ENCODE peak calls at places on chromosomes 11 and 22, in five cellular contexts. L, U, R, G and V are unnamed samples.

GRCh38 chr11:8698917-8699441 is 16.4 kb downstream of the RPL27A start:
- DNase-seq in G (peak), R (no peak), U (no peak), L (no peak), V (no peak)

GRCh38 chr11:15489281-15489680 is 374.6 kb downstream of the INSC start:
- DNase-seq in G (no peak), L (no peak), R (no peak), U (no peak), V (no peak)

GRCh38 chr11:61917043-61917356 is 366 bp downstream of the RAB3IL1 start:
- DNase-seq in U (no peak), L (no peak), G (no peak), R (no peak), V (no peak)

GRCh38 chr22:43996981-43997265 is 27.2 kb upstream of the PARVB start:
- DNase-seq in G (peak), R (no peak), L (no peak), U (no peak), V (no peak)

GRCh38 chr22:47372596-47373385 is 610.3 kb downstream of the TBC1D22A start:
- DNase-seq in L (no peak), G (no peak), R (no peak), U (no peak), V (no peak)

GRCh38 chr22:28032896-28033295 is 113.8 kb upstream of the PITPNB start:
- DNase-seq in G (no peak), R (no peak), U (no peak), L (no peak), V (no peak)

GRCh38 chr11:118581057-118581456 is 8.8 kb downstream of the ARCN1 start:
- DNase-seq in G (no peak), U (no peak), R (no peak), L (no peak), V (no peak)

GRCh38 chr11:93487032-93487483 is 56.1 kb downstream of the SMCO4 start:
- DNase-seq in L (no peak), U (no peak), G (no peak), R (no peak), V (peak)

GRCh38 chr22:27761036-27761435 is 40.5 kb downstream of the MN1 start:
- DNase-seq in U (no peak), G (no peak), L (no peak), R (no peak), V (no peak)

GRCh38 chr11:36363361-36364272 is 67.5 kb downstream of the PRR5L start:
- DNase-seq in L (no peak), R (no peak), U (no peak), G (peak), V (no peak)
- H3K4me3 ChIP-seq in L (no peak), R (no peak), U (no peak), G (no peak), V (no peak)

DNA sequence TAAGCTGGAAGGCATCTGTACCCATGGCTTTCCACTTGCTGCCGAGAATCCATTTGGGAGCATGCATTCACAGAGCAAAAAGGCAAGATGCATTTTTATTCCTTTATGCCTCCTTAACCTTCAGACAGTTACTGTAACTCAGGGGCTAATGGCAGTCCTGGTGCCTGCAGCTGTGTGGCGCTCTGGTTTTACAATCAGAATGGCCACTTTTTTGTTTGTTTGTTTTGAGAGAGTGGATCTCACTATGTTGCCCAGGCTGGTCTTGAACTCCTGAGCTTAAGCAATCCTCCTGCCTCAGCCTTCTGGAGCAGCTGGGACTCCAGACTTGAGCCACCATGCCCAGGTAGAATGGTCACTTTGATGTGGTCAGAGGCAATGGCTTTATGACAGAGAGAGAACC is 101.8 kb downstream of the NAV2 start:
- DNase-seq in G (peak), L (no peak), R (no peak), U (no peak), V (no peak)
- TF ChIP-seq CTCF in G (peak), L (no peak), R (no peak), U (peak), V (peak)

GRCh38 chr11:133947298-133947905 is 9.4 kb downstream of the IGSF9B start:
- DNase-seq in R (no peak), G (peak), L (peak), U (peak), V (peak)
- H3K4me3 ChIP-seq in R (no peak), G (peak), L (no peak), U (no peak), V (no peak)

DNA sequence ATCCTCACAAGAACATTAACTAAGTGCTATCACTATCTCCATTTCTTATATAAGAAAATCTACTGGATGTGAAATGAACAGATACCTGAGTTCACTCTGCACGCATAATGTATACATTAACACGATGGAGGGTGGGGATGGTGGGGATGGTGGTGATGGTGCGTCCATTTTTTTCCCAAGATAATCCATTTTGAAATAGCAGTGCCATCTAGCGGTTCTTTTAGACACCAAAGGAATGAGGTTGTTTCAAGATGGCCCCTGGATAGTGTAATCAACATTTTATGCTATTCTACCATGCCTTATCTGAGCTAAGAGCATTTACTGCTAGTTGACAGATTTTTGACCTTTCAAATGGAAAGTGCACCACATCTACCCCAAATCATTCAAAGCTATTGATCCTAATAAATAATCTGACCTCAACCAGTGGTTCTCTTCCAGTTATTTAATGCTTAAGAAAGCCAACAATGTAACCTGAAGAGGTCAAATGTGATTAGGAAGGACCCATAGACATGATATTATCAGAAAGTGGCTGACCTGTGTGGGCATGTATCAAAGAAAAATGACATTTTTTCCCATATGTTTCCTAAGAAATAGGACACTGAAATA is 714.7 kb upstream of the TENM4 start:
- DNase-seq in G (peak), U (peak), R (no peak), L (peak), V (peak)
- TF ChIP-seq CTCF in G (peak), U (peak), R (peak), L (peak), V (peak)

GRCh38 chr22:37187891-37188761 is at the start of gene C1QTNF6:
- DNase-seq in L (peak), R (no peak), U (no peak), G (peak), V (peak)

GRCh38 chr22:37186228-37186996 is 1.6 kb downstream of the C1QTNF6 start:
- DNase-seq in L (peak), R (no peak), U (peak), G (peak), V (peak)

GRCh38 chr22:37185646-37186227 is 2.3 kb downstream of the C1QTNF6 start:
- DNase-seq in R (no peak), G (no peak), U (no peak), L (no peak), V (no peak)

GRCh38 chr22:37187552-37187890 is 526 bp downstream of the C1QTNF6 start:
- DNase-seq in G (no peak), L (peak), R (no peak), U (no peak), V (peak)

GRCh38 chr22:37186997-37187522 is 987 bp downstream of the C1QTNF6 start:
- DNase-seq in G (no peak), U (no peak), L (peak), R (no peak), V (peak)
- H3K4me3 ChIP-seq in G (peak), U (peak), L (peak), R (peak), V (peak)

DNA sequence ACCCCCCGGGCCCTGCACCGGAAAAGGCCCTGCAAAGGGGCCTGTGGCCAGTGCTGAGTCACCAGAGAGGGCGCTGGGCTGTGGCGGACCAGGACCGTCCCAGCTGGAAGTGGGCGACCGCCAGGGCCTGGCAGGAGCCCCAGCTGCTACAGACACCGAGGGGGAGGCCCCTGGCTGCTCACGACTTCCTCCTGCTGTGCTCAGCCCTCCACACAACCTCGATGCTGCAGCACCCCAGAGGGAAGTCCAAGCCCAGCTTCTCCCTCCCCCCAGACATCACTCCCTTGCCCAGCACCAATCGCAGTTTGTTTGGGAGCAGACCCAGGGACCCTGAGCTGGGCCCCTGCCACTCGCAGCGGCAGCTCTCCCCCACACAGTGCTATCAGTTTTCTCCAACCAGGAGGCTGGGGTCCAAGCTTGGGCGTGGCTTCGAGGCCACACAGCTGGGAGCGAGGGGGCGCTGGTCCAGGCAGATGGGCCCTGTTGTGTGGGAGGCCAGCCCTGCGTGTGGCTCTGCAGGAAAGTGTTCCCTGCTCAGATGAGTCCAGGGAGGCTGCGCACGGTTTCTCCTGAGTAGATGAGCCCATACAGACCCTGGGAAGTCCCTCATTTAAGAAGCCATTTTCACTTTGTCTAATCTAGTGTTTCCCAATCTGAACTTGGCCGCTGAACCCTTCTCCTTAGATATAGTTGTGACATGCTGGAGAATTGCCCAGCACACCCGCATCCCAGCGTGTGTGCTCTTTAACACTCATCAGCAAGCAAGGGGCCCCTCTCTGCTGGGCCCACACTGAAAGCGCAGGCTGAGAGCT is 5.6 kb upstream of the SH3BP1 start:
- DNase-seq in U (peak), R (peak), G (peak), L (no peak), V (peak)
- TF ChIP-seq CTCF in U (peak), R (peak), G (peak), L (no peak), V (peak)

GRCh38 chr11:75840560-75840959 is 25.6 kb downstream of the UVRAG start:
- DNase-seq in L (no peak), G (no peak), U (no peak), R (no peak), V (no peak)
- H3K4me3 ChIP-seq in L (no peak), G (no peak), U (no peak), R (no peak), V (no peak)